ENCODE peak calls at places on chromosomes 12 and 14, in ten cellular contexts. Z is keratinocyte, D is left ventricle myocardium inferior, K is colonic mucosa, C is endothelial cell of umbilical vein, E is esophagus squamous epithelium, H is heart right ventricle, L is body of pancreas, N is GM23248, U is cardiac muscle cell. B is an unnamed sample.

GRCh38 chr14:96215845-96216244 is 11.2 kb downstream of the BDKRB2 start:
- DNase-seq in H (no peak), U (no peak), K (no peak), E (no peak), C (no peak), Z (peak; percentile 81), N (peak; percentile 63), L (no peak), D (no peak), B (no peak)

GRCh38 chr14:50410921-50411320 is 14.2 kb upstream of the CDKL1 start:
- DNase-seq in N (peak; percentile 79), K (no peak), U (no peak), Z (no peak), C (no peak), H (no peak), L (no peak), E (no peak), D (no peak), B (no peak)

GRCh38 chr12:116922194-116922897 is 11.6 kb downstream of the FBXW8 start:
- DNase-seq in C (no peak), N (no peak), K (no peak), E (no peak), L (no peak), Z (no peak), D (no peak), H (no peak), U (no peak), B (no peak)

GRCh38 chr14:87111741-87112140 is 881.2 kb downstream of the GALC start:
- DNase-seq in D (no peak), L (no peak), E (no peak), N (no peak), H (no peak), U (no peak), Z (no peak), C (no peak), K (no peak), B (no peak)

GRCh38 chr14:96508900-96509299 is 6.7 kb downstream of the PAPOLA start:
- DNase-seq in D (no peak), C (no peak), U (no peak), H (no peak), N (no peak), Z (no peak), K (no peak), L (no peak), E (no peak), B (no peak)

GRCh38 chr14:68501621-68502052 is 291.2 kb downstream of the ZFP36L1 start:
- DNase-seq in Z (no peak), H (peak; percentile 41), N (no peak), C (no peak), E (no peak), L (peak; percentile 82), U (no peak), D (peak; percentile 62), K (no peak), B (peak; percentile 65)

GRCh38 chr14:90829677-90830076 is 13.4 kb upstream of the TTC7B start:
- DNase-seq in H (no peak), D (no peak), Z (no peak), L (no peak), N (no peak), E (no peak), K (no peak), U (no peak), C (no peak), B (no peak)

GRCh38 chr12:110782922-110783321 is 40.2 kb upstream of the PPP1CC start:
- DNase-seq in N (no peak), E (no peak), C (no peak), D (no peak), U (no peak), L (no peak), H (no peak), K (no peak), Z (no peak), B (no peak)

GRCh38 chr12:68766646-68767045 is 20.7 kb downstream of the SLC35E3 start:
- DNase-seq in Z (no peak), U (no peak), K (no peak), C (no peak), L (no peak), E (no peak), H (no peak), D (no peak), N (no peak), B (no peak)

DNA sequence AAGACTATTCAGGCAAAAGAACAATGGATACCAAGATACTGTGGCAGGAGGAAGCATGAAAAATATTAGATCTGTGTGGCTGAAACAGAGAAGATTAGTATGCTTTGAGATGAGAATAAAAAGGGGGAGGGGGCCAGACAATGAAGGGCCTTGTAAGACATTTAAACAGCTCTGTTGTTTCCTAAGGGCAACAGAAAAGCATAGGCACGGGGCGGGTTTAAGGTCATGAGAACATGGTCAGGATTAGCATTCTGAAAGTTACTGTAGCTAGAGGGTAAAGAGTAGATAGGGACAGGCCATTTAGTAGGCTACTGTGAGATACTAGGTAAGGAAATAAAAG is 18.6 kb downstream of the INTS13 start:
- DNase-seq in U (no peak), K (no peak), E (no peak), L (no peak), N (no peak), D (no peak), C (peak; percentile 27), H (no peak), Z (no peak), B (no peak)
- H3K36me3 ChIP-seq in U (peaks cover 36% of the 10 kb centered on the region), K (no peaks in the 10 kb centered on the region), E (no peaks in the 10 kb centered on the region), L (no peaks in the 10 kb centered on the region), N (peaks cover 25% of the 10 kb centered on the region), D (peaks cover 79% of the 10 kb centered on the region), C (peaks cover 5% of the 10 kb centered on the region), H (peaks cover 60% of the 10 kb centered on the region), Z (peaks cover 4% of the 10 kb centered on the region), B (peaks cover 4% of the 10 kb centered on the region)

GRCh38 chr12:53212931-53213330 is 5.9 kb upstream of the ITGB7 start:
- DNase-seq in K (no peak), C (no peak), U (no peak), N (peak; percentile 36), Z (no peak), E (no peak), D (no peak), L (no peak), H (no peak), B (no peak)

GRCh38 chr12:53215497-53215896 is 8.4 kb upstream of the ITGB7 start:
- DNase-seq in K (no peak), L (no peak), H (no peak), U (no peak), E (no peak), C (no peak), D (no peak), N (no peak), Z (no peak), B (no peak)

GRCh38 chr12:53213348-53213747 is 6.3 kb upstream of the ITGB7 start:
- DNase-seq in L (peak; percentile 87), Z (no peak), C (peak; percentile 69), U (peak; percentile 87), K (peak; percentile 84), E (no peak), D (peak; percentile 87), N (peak; percentile 83), H (peak; percentile 84), B (peak; percentile 66)

GRCh38 chr12:53214221-53214620 is 7.2 kb upstream of the ITGB7 start:
- DNase-seq in C (no peak), E (no peak), Z (no peak), L (no peak), D (no peak), N (no peak), H (no peak), K (no peak), U (no peak), B (no peak)

DNA sequence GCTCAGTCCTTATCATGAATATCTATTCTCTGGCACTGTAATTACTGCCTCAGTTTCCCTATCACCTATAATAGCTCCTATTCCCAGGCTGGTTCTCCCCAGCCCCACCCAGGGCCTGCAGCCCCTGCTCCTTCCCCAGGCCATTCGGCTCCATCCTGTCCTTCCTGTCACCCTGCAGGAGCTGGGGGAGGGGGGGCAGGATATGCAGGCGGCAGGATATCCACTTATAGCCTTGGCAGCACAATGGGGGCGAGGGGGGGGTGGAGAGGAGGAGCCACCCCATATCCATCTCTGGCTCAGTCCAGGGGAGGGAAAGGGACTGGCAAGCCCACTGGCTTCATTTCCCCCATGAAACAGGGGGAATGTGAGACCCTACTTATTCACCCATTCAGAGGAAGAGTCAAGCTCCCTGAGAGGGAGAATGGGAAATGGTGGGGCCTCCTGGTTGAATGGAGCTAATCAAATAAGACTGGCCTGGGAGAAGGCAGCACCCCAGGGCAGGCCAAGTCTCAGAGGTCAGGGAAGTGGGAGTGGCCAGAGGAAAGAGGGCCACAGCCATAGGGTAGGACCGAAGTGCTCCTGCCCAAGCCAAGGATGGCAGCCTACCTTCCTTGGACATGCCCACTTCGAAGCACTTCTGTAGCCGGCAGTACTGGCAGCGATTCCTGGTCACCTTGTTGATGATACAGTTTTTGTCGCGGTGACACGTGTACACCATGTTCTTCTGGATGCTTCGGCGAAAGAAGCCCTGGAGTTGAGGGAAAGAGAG is 7.8 kb upstream of the ITGB7 start:
- DNase-seq in Z (no peak), C (peak; percentile 61), H (peak; percentile 93), U (no peak), N (no peak), E (no peak), L (no peak), K (no peak), D (peak; percentile 84), B (no peak)
- H3K4me3 ChIP-seq in Z (no peak overlapping the region), C (no peak overlapping the region), H (peak overlapping the region; percentile 42), U (no peak overlapping the region), N (no peak overlapping the region), E (no peak overlapping the region), L (no peak overlapping the region), K (no peak overlapping the region), D (peak overlapping the region; percentile 56), B (no peak overlapping the region)

GRCh38 chr14:31360919-31361662 is 59.3 kb downstream of the HEATR5A start:
- DNase-seq in N (peak; percentile 85), C (peak; percentile 22), K (no peak), D (no peak), E (no peak), H (no peak), Z (no peak), L (no peak), U (no peak), B (no peak)
- H3K36me3 ChIP-seq in N (peaks cover 49% of the 10 kb centered on the region), C (peaks cover 7% of the 10 kb centered on the region), K (peaks cover 3% of the 10 kb centered on the region), D (peaks cover 69% of the 10 kb centered on the region), E (no peaks in the 10 kb centered on the region), H (peaks cover 84% of the 10 kb centered on the region), Z (no peaks in the 10 kb centered on the region), L (no peaks in the 10 kb centered on the region), U (peaks cover 23% of the 10 kb centered on the region), B (peaks cover 2% of the 10 kb centered on the region)

GRCh38 chr14:59848671-59849070 is 21.9 kb downstream of the RTN1 start:
- DNase-seq in L (no peak), E (no peak), U (no peak), H (no peak), Z (no peak), D (no peak), C (no peak), K (no peak), N (no peak), B (peak; percentile 66)

GRCh38 chr14:59844414-59844813 is 26.2 kb downstream of the RTN1 start:
- DNase-seq in K (no peak), L (peak; percentile 27), C (no peak), H (no peak), U (no peak), N (no peak), Z (no peak), D (no peak), E (no peak), B (peak; percentile 18)

GRCh38 chr14:59847711-59848110 is 22.9 kb downstream of the RTN1 start:
- DNase-seq in D (no peak), C (no peak), Z (no peak), K (no peak), L (peak; percentile 22), U (no peak), E (no peak), N (no peak), H (no peak), B (no peak)

GRCh38 chr14:59845245-59845644 is 25.3 kb downstream of the RTN1 start:
- DNase-seq in N (no peak), L (no peak), Z (no peak), H (no peak), D (no peak), K (no peak), U (no peak), C (no peak), E (no peak), B (no peak)

GRCh38 chr14:59846595-59846994 is 24.0 kb downstream of the RTN1 start:
- DNase-seq in N (no peak), H (no peak), Z (no peak), K (no peak), C (no peak), D (no peak), U (no peak), E (no peak), L (no peak), B (no peak)
- H3K4me3 ChIP-seq in N (no peak overlapping the region), H (no peak overlapping the region), Z (no peak overlapping the region), K (no peak overlapping the region), C (no peak overlapping the region), D (no peak overlapping the region), U (no peak overlapping the region), E (no peak overlapping the region), L (no peak overlapping the region), B (no peak overlapping the region)